ENCODE peak calls at places on chromosomes 13 and 19, in four cellular contexts. One of them, this sample, is unnamed.

GRCh38 chr19:13882841-13883240 is 5.9 kb downstream of the NANOS3 start:
- DNase-seq in mesendoderm: no peak
- DNase-seq in mesenchymal stem cell: no peak
- DNase-seq in IMR-90: no peak
- DNase-seq in this sample: no peak

GRCh38 chr13:95754069-95754468 is 77.1 kb downstream of the DNAJC3 start:
- DNase-seq in mesenchymal stem cell: no peak
- DNase-seq in IMR-90: no peak
- DNase-seq in mesendoderm: peak; percentile 17
- DNase-seq in this sample: no peak

GRCh38 chr19:56091066-56091490 is 30.0 kb downstream of the ZNF787 start:
- DNase-seq in mesenchymal stem cell: peak; percentile 34
- DNase-seq in mesendoderm: no peak
- DNase-seq in IMR-90: peak; percentile 61
- DNase-seq in this sample: no peak

GRCh38 chr13:23985846-23986245 is 88.5 kb upstream of the C1QTNF9B start:
- DNase-seq in mesendoderm: no peak
- DNase-seq in IMR-90: no peak
- DNase-seq in mesenchymal stem cell: no peak
- DNase-seq in this sample: no peak

GRCh38 chr19:48596679-48597465 is 9.7 kb upstream of the SPACA4 start:
- DNase-seq in IMR-90: no peak
- DNase-seq in mesendoderm: no peak
- DNase-seq in mesenchymal stem cell: no peak
- DNase-seq in this sample: no peak

GRCh38 chr19:17246681-17247425 is 1.1 kb upstream of the NR2F6 start:
- DNase-seq in mesenchymal stem cell: peak; percentile 87
- DNase-seq in IMR-90: peak; percentile 23
- DNase-seq in mesendoderm: no peak
- DNase-seq in this sample: no peak

GRCh38 chr13:93146584-93147292 is 79.9 kb upstream of the GPC6 start:
- DNase-seq in mesendoderm: no peak
- DNase-seq in IMR-90: peak; percentile 90
- DNase-seq in mesenchymal stem cell: peak; percentile 56
- DNase-seq in this sample: no peak

GRCh38 chr13:77860621-77861020 is 58.0 kb downstream of the EDNRB start:
- DNase-seq in mesenchymal stem cell: peak; percentile 85
- DNase-seq in mesendoderm: no peak
- DNase-seq in IMR-90: peak; percentile 93
- DNase-seq in this sample: no peak

GRCh38 chr19:10318807-10319426 is 3.1 kb upstream of the FDX2 start:
- DNase-seq in mesendoderm: no peak
- DNase-seq in mesenchymal stem cell: no peak
- DNase-seq in IMR-90: no peak
- DNase-seq in this sample: no peak

GRCh38 chr13:79987323-79987722 is 353.6 kb downstream of the SPRY2 start:
- DNase-seq in mesendoderm: no peak
- DNase-seq in IMR-90: peak; percentile 22
- DNase-seq in mesenchymal stem cell: no peak
- DNase-seq in this sample: no peak

GRCh38 chr13:113901231-113901630 is 37.4 kb upstream of the GAS6 start:
- DNase-seq in mesendoderm: no peak
- DNase-seq in mesenchymal stem cell: no peak
- DNase-seq in IMR-90: peak; percentile 28
- DNase-seq in this sample: no peak

GRCh38 chr19:2552859-2553258 is 76.9 kb downstream of the GADD45B start:
- DNase-seq in mesenchymal stem cell: peak; percentile 65
- DNase-seq in mesendoderm: peak; percentile 47
- DNase-seq in IMR-90: no peak
- DNase-seq in this sample: no peak

GRCh38 chr13:25709088-25709487 is 337.3 kb downstream of the ATP8A2 start:
- DNase-seq in mesendoderm: no peak
- DNase-seq in IMR-90: no peak
- DNase-seq in mesenchymal stem cell: no peak
- DNase-seq in this sample: no peak

GRCh38 chr19:38730470-38730730 is 13.9 kb downstream of the CAPN12 start:
- DNase-seq in mesenchymal stem cell: no peak
- DNase-seq in IMR-90: no peak
- DNase-seq in mesendoderm: no peak
- DNase-seq in this sample: no peak

GRCh38 chr19:39363909-39364457 is 21.8 kb downstream of the SAMD4B start:
- DNase-seq in IMR-90: peak; percentile 80
- DNase-seq in mesenchymal stem cell: peak; percentile 62
- DNase-seq in mesendoderm: no peak
- DNase-seq in this sample: no peak

GRCh38 chr13:114143806-114144605 is 11.6 kb upstream of the RASA3 start:
- DNase-seq in mesendoderm: peak; percentile 71
- DNase-seq in IMR-90: no peak
- DNase-seq in mesenchymal stem cell: no peak
- DNase-seq in this sample: no peak

GRCh38 chr13:99658266-99658991 is 157.2 kb downstream of the TM9SF2 start:
- DNase-seq in mesenchymal stem cell: peak; percentile 58
- DNase-seq in mesendoderm: peak; percentile 87
- DNase-seq in IMR-90: peak; percentile 25
- DNase-seq in this sample: peak; percentile 65

GRCh38 chr13:106103779-106104178 is 431.7 kb downstream of the EFNB2 start:
- DNase-seq in mesenchymal stem cell: peak; percentile 84
- DNase-seq in IMR-90: no peak
- DNase-seq in mesendoderm: peak; percentile 77
- DNase-seq in this sample: no peak

GRCh38 chr13:52851153-52851962 is 2.9 kb upstream of the PCDH8 start:
- DNase-seq in mesendoderm: peak; percentile 81
- DNase-seq in IMR-90: no peak
- DNase-seq in mesenchymal stem cell: peak; percentile 20
- DNase-seq in this sample: peak; percentile 88

GRCh38 chr13:110201114-110201513 is 105.8 kb downstream of the COL4A1 start:
- DNase-seq in mesendoderm: no peak
- DNase-seq in IMR-90: no peak
- DNase-seq in mesenchymal stem cell: no peak
- DNase-seq in this sample: no peak

GRCh38 chr19:11198769-11199469 is 1.6 kb upstream of the KANK2 start:
- DNase-seq in mesenchymal stem cell: peak; percentile 35
- DNase-seq in IMR-90: no peak
- DNase-seq in mesendoderm: peak; percentile 66
- DNase-seq in this sample: no peak

GRCh38 chr19:14408641-14409120 is 10.5 kb downstream of the DDX39A start:
- DNase-seq in mesendoderm: no peak
- DNase-seq in IMR-90: no peak
- DNase-seq in mesenchymal stem cell: no peak
- DNase-seq in this sample: no peak

GRCh38 chr13:67971291-67971690 is 741.2 kb upstream of the PCDH9 start:
- DNase-seq in mesendoderm: no peak
- DNase-seq in IMR-90: no peak
- DNase-seq in mesenchymal stem cell: no peak
- DNase-seq in this sample: no peak

GRCh38 chr19:8526345-8527062 is 12.5 kb upstream of the ZNF414 start:
- DNase-seq in mesendoderm: peak; percentile 95
- DNase-seq in mesenchymal stem cell: peak; percentile 95
- DNase-seq in IMR-90: peak; percentile 88
- DNase-seq in this sample: peak; percentile 92
- H4K8ac ChIP-seq in mesendoderm: no peak overlapping the region
- H4K8ac ChIP-seq in mesenchymal stem cell: peak overlapping the region; percentile 62
- H4K8ac ChIP-seq in IMR-90: peak overlapping the region; percentile 42
- H4K8ac ChIP-seq in this sample: peak overlapping the region; percentile 74

GRCh38 chr19:1250374-1251232 is 2.2 kb downstream of the MIDN start:
- DNase-seq in IMR-90: peak; percentile 60
- DNase-seq in mesenchymal stem cell: peak; percentile 76
- DNase-seq in mesendoderm: peak; percentile 92
- DNase-seq in this sample: peak; percentile 93

GRCh38 chr19:1251233-1251502 is 2.8 kb downstream of the MIDN start:
- DNase-seq in IMR-90: peak; percentile 68
- DNase-seq in mesendoderm: peak; percentile 73
- DNase-seq in mesenchymal stem cell: peak; percentile 81
- DNase-seq in this sample: no peak

GRCh38 chr19:1252221-1252817 is 3.9 kb downstream of the MIDN start:
- DNase-seq in mesenchymal stem cell: peak; percentile 88
- DNase-seq in mesendoderm: peak; percentile 72
- DNase-seq in IMR-90: peak; percentile 88
- DNase-seq in this sample: no peak

GRCh38 chr19:1252818-1253513 is 4.6 kb downstream of the MIDN start:
- DNase-seq in IMR-90: peak; percentile 97
- DNase-seq in mesendoderm: peak; percentile 65
- DNase-seq in mesenchymal stem cell: peak; percentile 98
- DNase-seq in this sample: no peak

DNA sequence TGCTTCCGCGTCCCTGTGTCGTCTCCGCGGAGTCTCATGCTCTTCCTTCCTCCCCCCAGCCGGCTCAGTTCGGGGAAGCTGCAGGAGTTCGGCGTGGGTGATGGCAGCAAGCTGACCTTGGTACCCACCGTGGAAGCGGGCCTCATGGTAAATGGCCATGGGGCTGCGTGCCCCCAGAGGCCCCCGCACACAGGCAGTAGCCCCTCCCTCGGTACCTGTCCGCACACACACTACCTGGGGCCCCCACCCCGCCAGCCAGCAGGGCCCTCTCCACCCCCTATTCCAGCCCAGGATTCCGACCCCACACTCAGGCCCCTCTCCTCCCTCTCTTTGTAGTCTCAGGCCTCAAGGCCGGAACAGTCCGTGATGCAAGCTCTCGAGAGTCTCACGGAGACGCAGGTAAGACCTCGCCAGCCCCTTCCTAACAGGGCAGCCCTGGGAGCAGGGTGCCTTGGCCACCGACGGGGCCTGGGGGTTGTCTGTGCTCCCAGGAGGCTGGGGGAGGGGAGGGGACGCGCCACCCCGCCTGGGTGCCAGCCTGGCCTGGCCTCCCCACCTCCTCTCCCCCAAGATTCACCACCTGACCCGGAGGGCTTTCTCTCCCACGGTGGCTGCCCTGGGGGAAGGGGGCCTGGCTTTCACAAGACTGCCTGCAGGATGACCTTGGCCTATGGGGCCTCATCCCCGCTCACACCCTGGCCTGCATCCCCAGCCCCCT is 3.3 kb downstream of the MIDN start:
- DNase-seq in mesendoderm: peak; percentile 73
- DNase-seq in IMR-90: no peak
- DNase-seq in mesenchymal stem cell: no peak
- DNase-seq in this sample: no peak
- H3K4me1 ChIP-seq in mesendoderm: no peaks in the 10 kb centered on the region
- H3K4me1 ChIP-seq in IMR-90: peaks cover 30% of the 10 kb centered on the region
- H3K4me1 ChIP-seq in mesenchymal stem cell: peaks cover 40% of the 10 kb centered on the region
- H3K4me1 ChIP-seq in this sample: peaks cover 7% of the 10 kb centered on the region

GRCh38 chr19:53008061-53008778 is 5.5 kb upstream of the ERVV-1 start:
- DNase-seq in IMR-90: no peak
- DNase-seq in mesenchymal stem cell: no peak
- DNase-seq in mesendoderm: no peak
- DNase-seq in this sample: no peak
- H4K8ac ChIP-seq in IMR-90: no peak overlapping the region
- H4K8ac ChIP-seq in mesenchymal stem cell: no peak overlapping the region
- H4K8ac ChIP-seq in mesendoderm: no peak overlapping the region
- H4K8ac ChIP-seq in this sample: no peak overlapping the region

GRCh38 chr13:40191186-40191980 is 475.1 kb downstream of the FOXO1 start:
- DNase-seq in mesendoderm: no peak
- DNase-seq in IMR-90: no peak
- DNase-seq in mesenchymal stem cell: peak; percentile 29
- DNase-seq in this sample: no peak

GRCh38 chr13:40187836-40188591 is 478.4 kb downstream of the FOXO1 start:
- DNase-seq in mesenchymal stem cell: no peak
- DNase-seq in IMR-90: no peak
- DNase-seq in mesendoderm: no peak
- DNase-seq in this sample: no peak

GRCh38 chr13:40190656-40191100 is 475.8 kb downstream of the FOXO1 start:
- DNase-seq in IMR-90: peak; percentile 12
- DNase-seq in mesenchymal stem cell: peak; percentile 83
- DNase-seq in mesendoderm: peak; percentile 66
- DNase-seq in this sample: peak; percentile 57

GRCh38 chr13:40189885-40190655 is 476.4 kb downstream of the FOXO1 start:
- DNase-seq in IMR-90: no peak
- DNase-seq in mesendoderm: peak; percentile 36
- DNase-seq in mesenchymal stem cell: no peak
- DNase-seq in this sample: peak; percentile 59

GRCh38 chr13:40189426-40189825 is 477.0 kb downstream of the FOXO1 start:
- DNase-seq in mesendoderm: no peak
- DNase-seq in mesenchymal stem cell: no peak
- DNase-seq in IMR-90: no peak
- DNase-seq in this sample: no peak
- H3K4me1 ChIP-seq in mesendoderm: peaks cover 3% of the 10 kb centered on the region
- H3K4me1 ChIP-seq in mesenchymal stem cell: peaks cover 15% of the 10 kb centered on the region
- H3K4me1 ChIP-seq in IMR-90: no peaks in the 10 kb centered on the region
- H3K4me1 ChIP-seq in this sample: peaks cover 33% of the 10 kb centered on the region

GRCh38 chr19:12836529-12836863 is 1.8 kb upstream of the MAST1 start:
- DNase-seq in IMR-90: no peak
- DNase-seq in mesendoderm: no peak
- DNase-seq in mesenchymal stem cell: no peak
- DNase-seq in this sample: no peak

GRCh38 chr19:12834418-12834943 is at the start of gene RTBDN:
- DNase-seq in mesendoderm: peak; percentile 56
- DNase-seq in mesenchymal stem cell: no peak
- DNase-seq in IMR-90: no peak
- DNase-seq in this sample: no peak

GRCh38 chr19:12833747-12834417 is 497 bp downstream of the RTBDN start:
- DNase-seq in mesenchymal stem cell: no peak
- DNase-seq in mesendoderm: peak; percentile 62
- DNase-seq in IMR-90: no peak
- DNase-seq in this sample: no peak

GRCh38 chr19:12834976-12835757 is 788 bp upstream of the RTBDN start:
- DNase-seq in mesendoderm: peak; percentile 52
- DNase-seq in IMR-90: no peak
- DNase-seq in mesenchymal stem cell: no peak
- DNase-seq in this sample: no peak

DNA sequence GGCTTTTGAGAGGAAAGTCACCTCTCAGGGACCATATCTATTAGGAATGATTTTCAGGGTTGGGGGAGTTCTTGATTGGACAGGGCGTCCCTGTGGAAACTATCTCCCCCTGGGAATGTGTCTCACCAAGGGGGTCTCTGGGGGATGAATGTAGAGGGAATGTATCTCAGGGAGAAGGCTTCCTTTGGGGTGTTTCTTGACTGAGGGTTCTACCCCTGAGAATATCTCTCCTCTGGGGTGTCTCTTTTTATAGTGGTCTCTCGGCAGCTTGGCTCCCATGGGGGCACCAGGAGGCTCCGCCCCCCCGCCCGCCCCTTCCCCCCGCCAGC is 997 bp downstream of the RTBDN start:
- DNase-seq in mesendoderm: no peak
- DNase-seq in mesenchymal stem cell: no peak
- DNase-seq in IMR-90: no peak
- DNase-seq in this sample: no peak
- H4K8ac ChIP-seq in mesendoderm: no peak overlapping the region
- H4K8ac ChIP-seq in mesenchymal stem cell: no peak overlapping the region
- H4K8ac ChIP-seq in IMR-90: no peak overlapping the region
- H4K8ac ChIP-seq in this sample: no peak overlapping the region

GRCh38 chr19:19537321-19538048 is 580 bp upstream of the CILP2 start:
- DNase-seq in mesendoderm: no peak
- DNase-seq in mesenchymal stem cell: no peak
- DNase-seq in IMR-90: no peak
- DNase-seq in this sample: no peak
- H3K4me1 ChIP-seq in mesendoderm: peaks cover 2% of the 10 kb centered on the region
- H3K4me1 ChIP-seq in mesenchymal stem cell: peaks cover 16% of the 10 kb centered on the region
- H3K4me1 ChIP-seq in IMR-90: no peaks in the 10 kb centered on the region
- H3K4me1 ChIP-seq in this sample: no peaks in the 10 kb centered on the region

This sample was measured in neuronal stem cell.